ENCODE peak calls at places on chromosomes 16 and 17, in six cellular contexts. N is erythroblast, Z is ovary, M is NB4, D is HCT116, H is adrenal gland. T is an unnamed sample.

GRCh38 chr16:76214856-76215255 is 62.3 kb upstream of the CNTNAP4 start:
- DNase-seq in Z (no peak), M (no peak), H (no peak), N (no peak), D (no peak), T (no peak)

GRCh38 chr16:24504467-24505345 is 34.7 kb upstream of the RBBP6 start:
- DNase-seq in D (peak), H (peak), N (peak), Z (peak), M (peak), T (peak)

GRCh38 chr16:88064011-88064888 is 113.0 kb downstream of the BANP start:
- DNase-seq in H (no peak), M (no peak), D (no peak), Z (no peak), N (no peak), T (no peak)

GRCh38 chr17:39774043-39774442 is 36.3 kb downstream of the GRB7 start:
- DNase-seq in D (no peak), M (no peak), H (no peak), N (no peak), Z (no peak), T (no peak)

GRCh38 chr16:12064291-12064690 is 87.8 kb downstream of the SNX29 start:
- DNase-seq in Z (no peak), N (no peak), H (no peak), M (no peak), D (no peak), T (no peak)

GRCh38 chr17:65931246-65932149 is 260.4 kb downstream of the CEP112 start:
- DNase-seq in Z (no peak), M (no peak), N (no peak), H (no peak), D (no peak), T (no peak)

GRCh38 chr16:56743840-56744239 is 13.9 kb downstream of the NUP93 start:
- DNase-seq in M (no peak), Z (no peak), H (peak), N (no peak), D (no peak), T (no peak)

GRCh38 chr16:74627506-74628220 is 20.7 kb upstream of the GLG1 start:
- DNase-seq in Z (peak), N (no peak), M (no peak), D (no peak), H (peak), T (no peak)

GRCh38 chr17:43939886-43940285 is 2.4 kb downstream of the PPY start:
- DNase-seq in N (no peak), Z (no peak), M (no peak), D (no peak), H (no peak), T (no peak)

GRCh38 chr17:48814504-48814903 is 2.5 kb downstream of the TTLL6 start:
- DNase-seq in Z (no peak), N (peak), M (peak), D (peak), H (peak), T (peak)

GRCh38 chr16:67481561-67482259 is 753 bp upstream of the ATP6V0D1 start:
- DNase-seq in D (no peak), M (peak), N (peak), H (peak), Z (peak), T (no peak)

GRCh38 chr17:7144203-7144602 is 29.6 kb upstream of the ASGR2 start:
- DNase-seq in M (no peak), H (no peak), Z (no peak), D (no peak), N (no peak), T (no peak)

GRCh38 chr17:31486351-31487062 is 95.0 kb downstream of the RAB11FIP4 start:
- DNase-seq in Z (no peak), N (no peak), H (no peak), D (no peak), M (no peak), T (no peak)

GRCh38 chr16:676565-677297 is 1.3 kb downstream of the RHBDL1 start:
- DNase-seq in N (no peak), H (no peak), Z (no peak), M (no peak), D (no peak), T (no peak)

GRCh38 chr16:67430504-67431076 is 331 bp upstream of the HSD11B2 start:
- DNase-seq in D (no peak), M (no peak), H (peak), N (no peak), Z (peak), T (no peak)

GRCh38 chr17:59498421-59499307 is 66.7 kb upstream of the DHX40 start:
- DNase-seq in N (no peak), D (no peak), H (no peak), Z (no peak), M (no peak), T (no peak)

DNA sequence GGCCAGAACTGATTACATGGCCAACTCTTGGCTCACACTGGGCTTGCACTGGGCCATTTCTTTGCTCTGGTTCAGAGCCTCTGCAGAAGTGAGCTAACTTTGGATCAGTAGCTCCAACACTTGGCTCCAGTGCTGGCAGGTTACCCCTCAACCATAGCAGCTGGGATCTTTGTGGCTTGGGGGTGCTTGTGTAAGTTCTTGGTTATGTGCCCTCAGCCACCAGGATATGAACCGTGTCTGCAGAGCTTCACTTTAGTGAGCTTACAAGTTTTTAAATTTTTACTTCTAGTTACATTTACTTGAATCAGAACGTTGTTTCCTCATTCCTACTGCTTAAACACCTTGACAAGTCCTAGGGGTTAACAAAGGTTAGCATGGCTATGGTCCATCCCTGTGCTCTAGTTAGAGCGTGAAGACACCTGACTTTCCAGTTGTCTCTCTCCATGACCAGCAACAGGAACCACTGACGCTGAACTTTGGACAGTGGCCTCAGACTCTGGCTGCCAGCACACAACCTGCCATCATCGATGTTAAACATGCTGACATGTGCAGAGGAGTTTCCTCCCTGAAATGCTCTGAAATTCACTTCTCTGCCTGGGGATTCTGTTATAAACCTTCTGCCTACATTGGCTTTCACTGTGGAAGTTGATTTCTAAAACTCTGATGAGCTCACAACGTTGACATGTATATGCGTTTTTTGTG is 4.1 kb downstream of the PDF start:
- DNase-seq in M (no peak), N (no peak), D (no peak), Z (no peak), H (no peak), T (no peak)
- TF ChIP-seq POLR2A in M (no peak), N (no peak), D (no peak), Z (no peak), H (no peak), T (no peak)

DNA sequence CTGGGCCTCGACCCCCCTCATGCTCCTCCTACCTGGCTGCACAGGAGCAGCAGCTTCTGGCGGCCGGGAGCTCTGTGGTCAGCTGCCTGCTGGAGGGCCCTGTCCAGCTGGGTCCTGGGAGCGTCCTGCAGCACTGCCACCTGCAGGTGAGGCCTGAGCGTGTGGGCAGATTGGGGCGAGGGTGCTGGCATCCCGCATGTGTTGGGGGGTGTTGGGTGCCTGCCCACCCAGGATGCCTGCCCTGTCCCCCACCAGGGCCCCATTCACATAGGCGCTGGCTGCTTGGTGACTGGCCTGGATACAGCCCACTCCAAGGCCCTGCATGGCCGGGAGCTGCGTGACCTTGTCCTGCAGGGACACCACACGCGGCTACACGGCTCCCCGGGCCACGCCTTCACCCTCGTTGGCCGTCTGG is 16.5 kb downstream of the FCSK start:
- DNase-seq in N (peak), M (no peak), D (no peak), H (peak), Z (peak), T (peak)
- TF ChIP-seq POLR2A in N (no peak), M (no peak), D (no peak), H (no peak), Z (no peak), T (no peak)

GRCh38 chr17:46930083-46930482 is 7.1 kb downstream of the GOSR2 start:
- DNase-seq in H (no peak), Z (no peak), D (no peak), M (no peak), N (no peak), T (no peak)

GRCh38 chr17:46931596-46931995 is 8.6 kb downstream of the GOSR2 start:
- DNase-seq in M (no peak), D (no peak), Z (no peak), H (no peak), N (no peak), T (no peak)

GRCh38 chr17:46925185-46925858 is 2.4 kb downstream of the GOSR2 start:
- DNase-seq in H (no peak), M (peak), D (no peak), Z (no peak), N (no peak), T (no peak)

GRCh38 chr17:46928472-46929261 is 5.7 kb downstream of the GOSR2 start:
- DNase-seq in H (no peak), D (no peak), Z (no peak), M (no peak), N (no peak), T (no peak)

DNA sequence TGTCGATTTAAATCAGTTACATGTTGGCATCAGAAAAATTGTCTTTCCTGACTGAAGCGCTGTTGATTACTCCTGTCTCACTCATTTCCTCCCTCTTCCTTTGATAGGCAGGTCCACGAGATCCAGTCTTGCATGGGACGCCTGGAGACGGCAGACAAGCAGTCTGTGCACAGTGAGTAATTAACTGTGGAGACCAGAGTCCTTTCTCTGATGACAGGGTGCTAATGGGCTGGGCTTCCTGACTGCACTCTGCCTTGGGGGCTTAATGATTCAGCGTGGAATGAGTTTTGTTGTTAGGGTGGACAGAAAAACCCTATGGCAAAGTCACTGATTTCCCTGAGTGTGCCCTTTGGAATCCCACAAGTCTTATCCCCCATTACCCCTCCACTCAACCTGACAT is 6.5 kb downstream of the GOSR2 start:
- DNase-seq in D (no peak), Z (no peak), M (no peak), H (no peak), N (no peak), T (no peak)
- TF ChIP-seq POLR2A in D (no peak), Z (no peak), M (no peak), H (no peak), N (no peak), T (no peak)

GRCh38 chr16:89859809-89860075 is 13.7 kb upstream of the TCF25 start:
- DNase-seq in M (no peak), Z (no peak), N (no peak), H (no peak), D (no peak), T (no peak)
- TF ChIP-seq POLR2A in M (no peak), Z (no peak), N (no peak), H (no peak), D (no peak), T (no peak)

GRCh38 chr16:89873109-89873821 is at the start of gene TCF25:
- DNase-seq in Z (peak), M (peak), D (peak), H (peak), N (peak), T (peak)
- TF ChIP-seq POLR2A in Z (peak), M (peak), D (peak), H (peak), N (peak), T (peak)

DNA sequence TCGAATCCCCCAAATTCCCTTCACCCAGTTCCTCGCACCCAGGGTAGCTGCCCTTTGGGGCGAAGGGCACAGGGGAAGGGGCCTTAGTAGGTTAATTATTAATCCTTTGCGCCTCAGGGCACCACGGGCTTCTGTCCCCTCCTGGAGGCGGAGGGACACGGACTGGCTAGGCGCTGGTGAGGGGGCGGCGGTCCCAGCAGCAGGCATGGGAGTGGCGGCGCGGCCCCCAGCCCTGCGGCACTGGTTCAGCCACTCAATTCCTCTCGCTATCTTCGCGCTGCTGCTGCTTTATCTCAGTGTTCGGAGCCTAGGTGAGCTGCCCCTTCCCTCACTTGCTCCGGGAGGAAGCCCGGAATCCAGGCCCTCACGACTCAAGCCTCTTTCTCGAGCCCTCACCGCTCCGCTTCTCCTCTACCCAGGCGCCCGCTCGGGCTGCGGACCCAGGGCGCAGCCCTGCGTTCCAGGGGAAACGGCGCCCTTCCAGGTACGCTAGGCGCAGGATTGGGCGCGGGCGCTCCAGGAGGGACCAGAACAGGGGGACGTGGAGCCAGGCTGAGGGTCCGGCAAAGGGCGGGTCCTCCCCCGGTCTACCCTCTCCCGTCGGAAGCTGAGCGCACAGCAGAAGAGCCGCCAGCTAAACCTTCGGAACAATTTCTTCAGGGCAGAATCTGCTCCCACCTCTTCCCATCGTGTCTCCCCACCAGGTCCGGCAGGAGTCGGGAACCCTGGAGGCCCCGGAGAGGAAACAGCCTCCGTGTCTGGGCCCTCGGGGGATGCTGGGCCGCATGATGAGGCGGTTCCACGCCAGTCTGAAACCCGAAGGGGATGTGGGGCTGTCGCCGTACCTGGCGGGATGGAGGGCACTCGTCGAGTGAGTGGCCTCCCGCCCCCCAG is at the start of gene GLTPD2:
- DNase-seq in H (no peak), D (no peak), N (no peak), M (no peak), Z (peak), T (no peak)
- TF ChIP-seq POLR2A in H (no peak), D (no peak), N (no peak), M (no peak), Z (no peak), T (no peak)

GRCh38 chr16:3057181-3058166 is 8.0 kb upstream of the IL32 start:
- DNase-seq in N (no peak), Z (no peak), D (no peak), H (no peak), M (no peak), T (no peak)

GRCh38 chr16:3060339-3061127 is 4.9 kb upstream of the IL32 start:
- DNase-seq in H (no peak), D (no peak), N (no peak), Z (no peak), M (no peak), T (no peak)

GRCh38 chr16:3058173-3059030 is 7.0 kb upstream of the IL32 start:
- DNase-seq in Z (peak), D (peak), M (peak), N (peak), H (peak), T (no peak)

GRCh38 chr16:3059723-3060242 is 5.7 kb upstream of the IL32 start:
- DNase-seq in Z (no peak), N (no peak), M (no peak), D (no peak), H (no peak), T (no peak)

GRCh38 chr16:3059041-3059722 is 6.3 kb upstream of the IL32 start:
- DNase-seq in M (peak), N (peak), Z (peak), D (peak), H (peak), T (peak)
- TF ChIP-seq POLR2A in M (peak), N (no peak), Z (no peak), D (no peak), H (no peak), T (peak)

T was measured in H54.